ENCODE peak calls at places on chromosomes 5 and 9, in six cellular contexts. X is neural crest cell, S is fibroblast of villous mesenchyme, B is nephron progenitor cell, E is GM13977, Z is AG04449. Y is an unnamed sample.

GRCh38 chr5:1532384-1532783 is 8.6 kb upstream of the LPCAT1 start:
- DNase-seq in X (no peak), S (no peak), B (no peak), E (no peak), Z (no peak), Y (no peak)

GRCh38 chr5:34497031-34497808 is 158.9 kb upstream of the RAI14 start:
- DNase-seq in X (no peak), S (peak; percentile 94), B (peak; percentile 10), E (no peak), Z (no peak), Y (no peak)

GRCh38 chr5:24783596-24783995 is 138.8 kb upstream of the CDH10 start:
- DNase-seq in X (no peak), S (no peak), B (no peak), E (no peak), Z (no peak), Y (no peak)

GRCh38 chr5:14900661-14901461 is 29.3 kb upstream of the ANKH start:
- DNase-seq in X (no peak), S (peak; percentile 90), B (no peak), E (no peak), Z (peak; percentile 79), Y (peak; percentile 12)

GRCh38 chr5:61460471-61460870 is 128.4 kb downstream of the ZSWIM6 start:
- DNase-seq in X (no peak), S (no peak), B (no peak), E (no peak), Z (no peak), Y (no peak)

GRCh38 chr9:6186691-6187090 is 28.9 kb upstream of the IL33 start:
- DNase-seq in X (no peak), S (peak; percentile 54), B (no peak), E (no peak), Z (no peak), Y (no peak)

GRCh38 chr5:131980696-131981095 is 30.8 kb downstream of the ACSL6 start:
- DNase-seq in X (no peak), S (no peak), B (no peak), E (no peak), Z (no peak), Y (no peak)

GRCh38 chr5:59188415-59189225 is 605.7 kb downstream of the RAB3C start:
- DNase-seq in X (peak; percentile 54), S (peak; percentile 79), B (peak; percentile 73), E (peak; percentile 19), Z (no peak), Y (peak; percentile 60)

GRCh38 chr9:9847750-9848149 is 765.1 kb downstream of the PTPRD start:
- DNase-seq in X (no peak), S (no peak), B (no peak), E (no peak), Z (no peak), Y (no peak)

GRCh38 chr5:157046041-157046440 is 12.9 kb downstream of the HAVCR1 start:
- DNase-seq in X (no peak), S (no peak), B (no peak), E (no peak), Z (no peak), Y (no peak)

GRCh38 chr5:132363431-132364112 is 5.9 kb upstream of the SLC22A5 start:
- DNase-seq in X (no peak), S (peak; percentile 83), B (no peak), E (no peak), Z (peak; percentile 60), Y (no peak)

GRCh38 chr9:135479469-135480052 is at the start of gene PPP1R26:
- DNase-seq in X (peak; percentile 30), S (no peak), B (peak; percentile 66), E (peak; percentile 58), Z (no peak), Y (no peak)

GRCh38 chr5:72121753-72122445 is 14.6 kb downstream of the MAP1B start:
- DNase-seq in X (no peak), S (no peak), B (no peak), E (no peak), Z (no peak), Y (no peak)

GRCh38 chr5:121949885-121950284 is 11.9 kb upstream of the SRFBP1 start:
- DNase-seq in X (peak; percentile 39), S (peak; percentile 66), B (peak; percentile 42), E (peak; percentile 44), Z (no peak), Y (peak; percentile 49)

GRCh38 chr9:32954642-32955041 is 46.8 kb downstream of the APTX start:
- DNase-seq in X (no peak), S (peak; percentile 76), B (no peak), E (no peak), Z (peak; percentile 37), Y (no peak)

GRCh38 chr9:87310827-87311564 is 186.7 kb upstream of the DAPK1 start:
- DNase-seq in X (no peak), S (no peak), B (no peak), E (no peak), Z (no peak), Y (no peak)

DNA sequence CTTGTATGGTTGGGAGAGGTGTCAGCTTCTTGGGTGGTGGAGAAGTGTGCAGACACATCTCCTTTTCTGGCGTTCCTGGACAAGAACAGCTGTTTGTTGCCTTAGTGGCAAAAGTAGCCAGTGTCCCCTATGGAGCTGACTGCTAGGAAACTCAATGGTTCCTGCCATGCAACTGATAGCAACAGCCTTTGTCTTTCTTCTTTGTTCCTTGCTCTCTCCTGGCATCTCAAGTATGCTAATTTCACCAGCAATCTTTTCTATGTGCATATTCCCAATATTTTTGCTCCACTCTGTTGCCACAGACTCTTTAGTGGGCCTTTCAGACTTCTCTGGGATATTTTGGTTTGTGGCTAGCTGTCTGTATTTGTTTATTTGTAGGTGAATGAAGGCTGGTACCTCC is 36.7 kb downstream of the FBXO4 start:
- DNase-seq in X (no peak), S (no peak), B (no peak), E (no peak), Z (no peak), Y (no peak)
- TF ChIP-seq CTCF in X (no peak), S (no peak), B (no peak), E (no peak), Z (no peak), Y (no peak)

DNA sequence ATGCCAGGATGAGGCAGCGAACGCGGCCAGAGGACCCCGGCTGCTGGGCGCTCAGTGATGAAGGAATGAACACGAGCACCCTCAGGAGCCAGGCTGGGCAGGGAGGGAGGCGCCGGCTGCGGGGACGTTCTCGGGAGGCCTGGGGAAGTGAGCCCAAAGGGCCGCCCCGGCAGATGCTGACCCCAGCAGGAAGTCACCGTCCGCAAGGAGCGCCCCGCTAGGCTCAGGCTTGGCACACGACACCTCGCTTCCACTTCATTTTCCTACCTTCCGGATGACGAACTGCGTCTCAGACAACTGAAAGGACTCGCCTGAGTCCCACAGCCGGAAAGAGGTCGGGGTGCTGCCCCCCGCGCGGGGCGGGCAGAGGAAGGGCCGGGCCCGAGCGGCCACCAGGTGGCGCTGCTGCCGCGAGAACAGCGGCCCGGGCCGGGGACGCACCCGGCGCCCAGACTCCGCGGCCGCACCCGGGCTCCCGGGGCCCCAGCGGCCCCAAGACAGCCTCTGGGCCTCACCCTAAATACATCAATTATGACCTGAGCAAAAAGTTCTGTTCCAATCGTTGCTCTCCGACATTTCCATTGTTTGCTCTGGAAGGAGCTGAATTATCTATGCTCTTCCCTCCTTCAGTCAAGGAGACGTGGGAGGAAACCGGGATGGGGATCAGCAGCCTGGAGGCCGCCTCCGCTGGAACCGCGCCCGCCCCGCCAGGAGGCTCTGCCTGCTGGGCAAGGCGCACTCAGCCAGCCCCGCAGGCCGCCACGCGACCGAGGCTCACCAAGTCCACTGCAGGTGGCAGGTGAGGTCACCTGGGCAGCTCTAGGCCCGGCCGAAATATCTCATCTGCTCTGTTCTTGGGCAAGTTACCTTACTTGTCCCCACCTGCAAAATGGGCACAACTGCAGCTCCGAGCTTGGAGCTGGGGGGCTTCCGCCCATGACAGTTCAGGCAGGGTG is 107.0 kb downstream of the ZNF354C start:
- DNase-seq in X (peak; percentile 70), S (peak; percentile 59), B (peak; percentile 80), E (peak; percentile 52), Z (no peak), Y (peak; percentile 72)
- TF ChIP-seq CTCF in X (peak; percentile 98), S (peak; percentile 71), B (peak; percentile 69), E (peak; percentile 54), Z (peak; percentile 81), Y (peak; percentile 99)

GRCh38 chr9:35673132-35673997 is at the start of gene CA9:
- DNase-seq in X (no peak), S (no peak), B (no peak), E (no peak), Z (no peak), Y (no peak)

GRCh38 chr9:35679091-35679490 is 5.4 kb downstream of the CA9 start:
- DNase-seq in X (no peak), S (no peak), B (no peak), E (no peak), Z (no peak), Y (no peak)

GRCh38 chr9:35673998-35674361 is 252 bp downstream of the CA9 start:
- DNase-seq in X (no peak), S (no peak), B (no peak), E (no peak), Z (no peak), Y (no peak)

GRCh38 chr9:35675204-35675603 is 1.5 kb downstream of the CA9 start:
- DNase-seq in X (no peak), S (no peak), B (no peak), E (no peak), Z (no peak), Y (no peak)

DNA sequence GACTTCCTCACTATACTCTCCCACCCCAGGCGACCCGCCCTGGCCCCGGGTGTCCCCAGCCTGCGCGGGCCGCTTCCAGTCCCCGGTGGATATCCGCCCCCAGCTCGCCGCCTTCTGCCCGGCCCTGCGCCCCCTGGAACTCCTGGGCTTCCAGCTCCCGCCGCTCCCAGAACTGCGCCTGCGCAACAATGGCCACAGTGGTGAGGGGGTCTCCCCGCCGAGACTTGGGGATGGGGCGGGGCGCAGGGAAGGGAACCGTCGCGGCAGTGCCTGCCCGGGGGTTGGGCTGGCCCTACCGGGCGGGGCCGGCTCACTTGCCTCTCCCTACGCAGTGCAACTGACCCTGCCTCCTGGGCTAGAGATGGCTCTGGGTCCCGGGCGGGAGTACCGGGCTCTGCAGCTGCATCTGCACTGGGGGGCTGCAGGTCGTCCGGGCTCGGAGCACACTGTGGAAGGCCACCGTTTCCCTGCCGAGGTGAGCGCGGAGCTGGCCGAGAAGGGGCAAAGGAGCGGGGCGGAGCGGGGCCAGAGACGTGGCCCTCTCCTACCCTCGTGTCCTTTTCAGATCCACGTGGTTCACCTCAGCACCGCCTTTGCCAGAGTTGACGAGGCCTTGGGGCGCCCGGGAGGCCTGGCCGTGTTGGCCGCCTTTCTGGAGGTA is 2.1 kb downstream of the CA9 start:
- DNase-seq in X (peak; percentile 90), S (no peak), B (peak; percentile 94), E (peak; percentile 74), Z (no peak), Y (peak; percentile 81)
- TF ChIP-seq CTCF in X (no peak), S (no peak), B (no peak), E (no peak), Z (peak; percentile 37), Y (no peak)

GRCh38 chr9:16133032-16133431 is 580.2 kb downstream of the CCDC171 start:
- DNase-seq in X (no peak), S (no peak), B (no peak), E (no peak), Z (no peak), Y (no peak)

GRCh38 chr9:16133556-16134227 is 580.8 kb downstream of the CCDC171 start:
- DNase-seq in X (peak; percentile 35), S (peak; percentile 73), B (peak; percentile 48), E (peak; percentile 65), Z (no peak), Y (peak; percentile 50)

GRCh38 chr9:16134351-16134750 is 581.5 kb downstream of the CCDC171 start:
- DNase-seq in X (no peak), S (no peak), B (no peak), E (no peak), Z (no peak), Y (no peak)

GRCh38 chr9:16132513-16132912 is 579.7 kb downstream of the CCDC171 start:
- DNase-seq in X (no peak), S (peak; percentile 81), B (no peak), E (no peak), Z (no peak), Y (no peak)

GRCh38 chr9:16131269-16131668 is 578.4 kb downstream of the CCDC171 start:
- DNase-seq in X (no peak), S (peak; percentile 56), B (no peak), E (no peak), Z (no peak), Y (peak; percentile 15)
- TF ChIP-seq CTCF in X (no peak), S (peak; percentile 51), B (no peak), E (no peak), Z (peak; percentile 21), Y (no peak)

Y was measured in endothelial cell.